ENCODE peak calls at places on chromosomes 2 and 18, in six cellular contexts. L is A549, S is IMR-90, E is tibial nerve, U is lower leg skin, G is transverse colon. B is an unnamed sample.

GRCh38 chr2:48940606-48941005 is 185.1 kb upstream of the LHCGR start:
- DNase-seq in L (no peak), S (no peak), E (no peak), U (no peak), G (no peak), B (peak)

GRCh38 chr18:79503891-79504475 is 108.3 kb downstream of the NFATC1 start:
- DNase-seq in L (no peak), S (no peak), E (no peak), U (peak), G (peak), B (no peak)

GRCh38 chr2:126513033-126513432 is 142.9 kb upstream of the GYPC start:
- DNase-seq in L (no peak), S (peak), E (no peak), U (no peak), G (no peak), B (no peak)

GRCh38 chr18:58671941-58672565 is 788 bp downstream of the MALT1 start:
- DNase-seq in L (peak), S (peak), E (no peak), U (no peak), G (peak), B (peak)

GRCh38 chr18:62763101-62763521 is 47.8 kb downstream of the PHLPP1 start:
- DNase-seq in L (no peak), S (no peak), E (no peak), U (no peak), G (no peak), B (no peak)

GRCh38 chr2:241988146-241988545 is 118.6 kb downstream of the RTP5 start:
- DNase-seq in L (no peak), S (no peak), E (no peak), U (no peak), G (no peak), B (no peak)

GRCh38 chr2:161030260-161031063 is 129.8 kb upstream of the TANK start:
- DNase-seq in L (peak), S (peak), E (peak), U (no peak), G (peak), B (peak)

GRCh38 chr2:26562811-26563645 is 78.1 kb downstream of the CIB4 start:
- DNase-seq in L (no peak), S (no peak), E (peak), U (peak), G (peak), B (no peak)

GRCh38 chr2:88218971-88219370 is 48.8 kb downstream of the THNSL2 start:
- DNase-seq in L (no peak), S (no peak), E (no peak), U (no peak), G (no peak), B (no peak)

GRCh38 chr2:39065616-39066015 is 55.2 kb downstream of the SOS1 start:
- DNase-seq in L (no peak), S (no peak), E (no peak), U (no peak), G (no peak), B (no peak)

GRCh38 chr2:3958465-3958864 is 255.1 kb downstream of the DCDC2C start:
- DNase-seq in L (no peak), S (no peak), E (no peak), U (peak), G (no peak), B (no peak)

GRCh38 chr2:65536596-65536995 is 104.2 kb upstream of the SPRED2 start:
- DNase-seq in L (no peak), S (no peak), E (no peak), U (no peak), G (no peak), B (peak)

GRCh38 chr18:58093311-58093790 is 49.3 kb downstream of the NEDD4L start:
- DNase-seq in L (no peak), S (no peak), E (no peak), U (no peak), G (no peak), B (no peak)

GRCh38 chr2:9179572-9180201 is 26.9 kb upstream of the ASAP2 start:
- DNase-seq in L (peak), S (peak), E (no peak), U (no peak), G (peak), B (peak)

GRCh38 chr2:122136071-122136470 is 380.6 kb downstream of the TSN start:
- DNase-seq in L (peak), S (peak), E (no peak), U (no peak), G (no peak), B (peak)

GRCh38 chr2:45028276-45028675 is 19.0 kb upstream of the SIX2 start:
- DNase-seq in L (peak), S (no peak), E (no peak), U (no peak), G (no peak), B (no peak)

GRCh38 chr2:28751956-28752607 is 452 bp downstream of the PPP1CB start:
- DNase-seq in L (peak), S (no peak), E (no peak), U (no peak), G (no peak), B (peak)

GRCh38 chr2:11866358-11867335 is 120.2 kb downstream of the LPIN1 start:
- DNase-seq in L (no peak), S (no peak), E (no peak), U (no peak), G (no peak), B (no peak)

GRCh38 chr2:96103906-96104861 is 12.2 kb downstream of the ADRA2B start:
- DNase-seq in L (no peak), S (no peak), E (no peak), U (peak), G (peak), B (no peak)

GRCh38 chr2:82316573-82317371 is 2012.2 kb upstream of the LRRTM1 start:
- DNase-seq in L (no peak), S (no peak), E (no peak), U (no peak), G (no peak), B (no peak)

GRCh38 chr2:81853331-81853730 is 1548.8 kb upstream of the LRRTM1 start:
- DNase-seq in L (no peak), S (peak), E (no peak), U (no peak), G (no peak), B (no peak)

GRCh38 chr2:190977505-190977904 is 36.5 kb downstream of the STAT1 start:
- DNase-seq in L (no peak), S (no peak), E (no peak), U (no peak), G (no peak), B (no peak)

GRCh38 chr2:190980630-190981214 is 33.2 kb downstream of the STAT1 start:
- DNase-seq in L (no peak), S (no peak), E (no peak), U (no peak), G (no peak), B (no peak)

GRCh38 chr2:190976521-190976920 is 37.5 kb downstream of the STAT1 start:
- DNase-seq in L (no peak), S (no peak), E (no peak), U (no peak), G (no peak), B (no peak)

GRCh38 chr2:190979906-190980629 is 33.9 kb downstream of the STAT1 start:
- DNase-seq in L (no peak), S (peak), E (peak), U (peak), G (peak), B (no peak)

GRCh38 chr2:190978389-190979053 is 35.5 kb downstream of the STAT1 start:
- DNase-seq in L (no peak), S (peak), E (no peak), U (no peak), G (no peak), B (no peak)
- TF ChIP-seq POLR2A in L (no peak), S (no peak), E (no peak), U (no peak), G (no peak), B (no peak)

GRCh38 chr18:5295231-5295920 is at the start of gene ZBTB14:
- DNase-seq in L (peak), S (peak), E (peak), U (peak), G (peak), B (peak)

GRCh38 chr18:5295981-5296705 is 617 bp upstream of the ZBTB14 start:
- DNase-seq in L (peak), S (peak), E (peak), U (peak), G (peak), B (peak)

GRCh38 chr18:5294113-5294617 is 1.4 kb downstream of the ZBTB14 start:
- DNase-seq in L (no peak), S (peak), E (no peak), U (peak), G (peak), B (no peak)

GRCh38 chr18:5296706-5297320 is 1.3 kb upstream of the ZBTB14 start:
- DNase-seq in L (peak), S (peak), E (peak), U (peak), G (peak), B (peak)

GRCh38 chr18:5294618-5295230 is 802 bp downstream of the ZBTB14 start:
- DNase-seq in L (peak), S (peak), E (peak), U (peak), G (peak), B (peak)
- TF ChIP-seq POLR2A in L (peak), S (no peak), E (no peak), U (no peak), G (peak), B (peak)

DNA sequence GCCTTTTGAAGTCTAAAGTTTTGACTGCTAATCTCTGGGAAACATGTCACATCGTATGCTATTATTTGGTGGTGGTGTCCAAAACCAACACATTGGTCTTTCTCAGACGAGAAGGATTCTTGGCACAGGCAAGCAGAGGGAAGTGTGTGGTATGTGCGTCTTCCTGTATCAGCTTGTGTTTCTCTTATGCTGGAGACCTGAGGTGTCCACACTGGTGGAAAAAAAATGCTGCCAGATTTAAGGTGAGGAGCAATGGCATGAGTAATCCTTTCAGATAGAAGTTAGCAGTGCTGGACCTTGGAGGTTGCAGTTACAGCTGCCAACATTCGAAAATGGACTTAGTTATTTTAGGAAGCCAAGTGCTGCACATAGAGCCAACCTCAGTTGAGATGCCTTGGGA is 11.7 kb upstream of the FHL2 start:
- DNase-seq in L (no peak), S (peak), E (no peak), U (no peak), G (no peak), B (no peak)
- TF ChIP-seq POLR2A in L (no peak), S (no peak), E (no peak), U (no peak), G (no peak), B (no peak)

DNA sequence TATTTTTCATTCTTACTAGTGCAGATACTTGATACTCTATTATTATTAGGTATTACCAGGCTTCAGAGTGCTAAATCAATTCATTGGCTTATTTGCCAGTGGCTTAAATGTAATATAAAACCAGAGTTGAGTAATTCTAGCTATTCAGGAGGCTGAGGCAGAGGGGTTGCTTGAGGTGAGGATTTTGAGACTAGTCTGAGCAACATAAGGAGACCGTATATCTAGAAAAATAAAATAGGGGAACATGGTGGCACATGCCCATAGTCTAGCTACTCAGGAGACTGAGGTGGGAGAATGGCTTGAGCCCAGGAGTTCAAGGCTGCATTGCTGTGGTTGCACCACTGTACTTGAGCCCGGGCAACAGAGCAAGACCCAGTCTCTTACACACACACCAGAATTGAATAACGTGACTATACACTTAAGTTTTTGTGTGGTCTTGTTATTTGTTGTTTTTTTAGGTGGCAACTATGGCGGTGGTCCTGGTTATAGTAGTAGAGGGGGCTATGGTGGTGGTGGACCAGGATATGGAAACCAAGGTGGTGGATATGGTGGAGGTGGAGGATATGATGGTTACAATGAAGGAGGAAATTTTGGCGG is 4.8 kb downstream of the HNRNPA3 start:
- DNase-seq in L (no peak), S (no peak), E (no peak), U (no peak), G (no peak), B (no peak)
- TF ChIP-seq POLR2A in L (no peak), S (no peak), E (no peak), U (no peak), G (no peak), B (no peak)

GRCh38 chr2:150137338-150137737 is 350.1 kb downstream of the RND3 start:
- DNase-seq in L (no peak), S (no peak), E (no peak), U (no peak), G (no peak), B (no peak)
- TF ChIP-seq POLR2A in L (no peak), S (no peak), E (no peak), U (no peak), G (no peak), B (no peak)

GRCh38 chr2:229270551-229271410 is at the start of gene PID1:
- DNase-seq in L (peak), S (peak), E (no peak), U (peak), G (peak), B (no peak)
- TF ChIP-seq POLR2A in L (peak), S (no peak), E (peak), U (no peak), G (peak), B (no peak)

GRCh38 chr2:170972508-170973224 is 43.6 kb downstream of the GORASP2 start:
- DNase-seq in L (no peak), S (no peak), E (no peak), U (no peak), G (no peak), B (peak)

GRCh38 chr2:170975127-170975942 is 46.3 kb downstream of the GORASP2 start:
- DNase-seq in L (no peak), S (no peak), E (no peak), U (no peak), G (no peak), B (no peak)

GRCh38 chr2:170974304-170974993 is 45.4 kb downstream of the GORASP2 start:
- DNase-seq in L (no peak), S (no peak), E (no peak), U (no peak), G (peak), B (no peak)

GRCh38 chr2:170973492-170974303 is 44.6 kb downstream of the GORASP2 start:
- DNase-seq in L (peak), S (peak), E (peak), U (peak), G (peak), B (peak)

GRCh38 chr2:170973225-170973491 is 44.1 kb downstream of the GORASP2 start:
- DNase-seq in L (no peak), S (no peak), E (no peak), U (no peak), G (no peak), B (no peak)
- TF ChIP-seq POLR2A in L (no peak), S (no peak), E (no peak), U (no peak), G (no peak), B (no peak)